ENCODE peak calls at places on chromosomes 6 and 20, in four cellular contexts. One of them, this sample, is unnamed.

GRCh38 chr20:10954137-10954840 is 280.5 kb upstream of the JAG1 start:
- DNase-seq in ACHN: no peak
- DNase-seq in B cell: no peak
- DNase-seq in neural crest cell: no peak
- DNase-seq in this sample: no peak

GRCh38 chr6:104281370-104281769 is 578.3 kb downstream of the HACE1 start:
- DNase-seq in neural crest cell: no peak
- DNase-seq in B cell: no peak
- DNase-seq in ACHN: peak; percentile 4
- DNase-seq in this sample: no peak

GRCh38 chr6:43040542-43041257 is 13.0 kb downstream of the CUL7 start:
- DNase-seq in B cell: no peak
- DNase-seq in ACHN: no peak
- DNase-seq in neural crest cell: no peak
- DNase-seq in this sample: no peak

GRCh38 chr6:134071876-134072275 is 19.5 kb upstream of the SLC2A12 start:
- DNase-seq in ACHN: no peak
- DNase-seq in neural crest cell: no peak
- DNase-seq in B cell: no peak
- DNase-seq in this sample: no peak

GRCh38 chr6:167733740-167734661 is 92.7 kb upstream of the AFDN start:
- DNase-seq in ACHN: no peak
- DNase-seq in neural crest cell: no peak
- DNase-seq in B cell: no peak
- DNase-seq in this sample: no peak

GRCh38 chr20:23492292-23492691 is 1.4 kb downstream of the CST8 start:
- DNase-seq in ACHN: no peak
- DNase-seq in B cell: no peak
- DNase-seq in neural crest cell: no peak
- DNase-seq in this sample: no peak

GRCh38 chr6:42177514-42178364 is 4.6 kb downstream of the GUCA1A start:
- DNase-seq in neural crest cell: peak; percentile 74
- DNase-seq in ACHN: no peak
- DNase-seq in B cell: no peak
- DNase-seq in this sample: no peak

GRCh38 chr6:119565893-119566292 is 216.3 kb upstream of the MAN1A1 start:
- DNase-seq in ACHN: no peak
- DNase-seq in B cell: no peak
- DNase-seq in neural crest cell: no peak
- DNase-seq in this sample: no peak

GRCh38 chr6:52435345-52435744 is 15.2 kb downstream of the EFHC1 start:
- DNase-seq in neural crest cell: no peak
- DNase-seq in B cell: no peak
- DNase-seq in ACHN: no peak
- DNase-seq in this sample: no peak

This sample was measured in NT2/D1.